ENCODE peak calls at places on chromosomes 2 and 18, in four cellular contexts. K is aorta, X is GM10248, D is NT2/D1. R is an unnamed sample.

GRCh38 chr2:9819551-9819950 is 23.7 kb upstream of the TAF1B start:
- DNase-seq in D (no peak), X (no peak), K (peak), R (no peak)

GRCh38 chr2:223760838-223761502 is 76.4 kb downstream of the AP1S3 start:
- DNase-seq in D (no peak), X (peak), K (no peak), R (peak)

GRCh38 chr2:68379184-68379708 is 14.2 kb downstream of the PLEK start:
- DNase-seq in X (peak), D (no peak), K (no peak), R (no peak)

GRCh38 chr2:43367014-43367782 is 140.8 kb upstream of the ZFP36L2 start:
- DNase-seq in K (no peak), X (no peak), D (no peak), R (no peak)

GRCh38 chr18:59837586-59837985 is 62.2 kb upstream of the PMAIP1 start:
- DNase-seq in X (peak), K (no peak), D (peak), R (peak)

GRCh38 chr2:206004004-206004693 is 81.8 kb downstream of the INO80D start:
- DNase-seq in K (no peak), X (no peak), D (peak), R (no peak)

GRCh38 chr2:222563319-222563718 is 92.6 kb downstream of the FARSB start:
- DNase-seq in K (no peak), X (no peak), D (no peak), R (no peak)

GRCh38 chr2:191675807-191676667 is 1.9 kb upstream of the NABP1 start:
- DNase-seq in D (no peak), K (no peak), X (peak), R (peak)

GRCh38 chr2:223055836-223056235 is 3.8 kb downstream of the KCNE4 start:
- DNase-seq in D (no peak), K (no peak), X (no peak), R (no peak)

GRCh38 chr2:10800163-10800562 is 12.4 kb downstream of the PDIA6 start:
- DNase-seq in K (no peak), D (no peak), X (no peak), R (no peak)

GRCh38 chr2:98009887-98010760 is 14.4 kb upstream of the TMEM131 start:
- DNase-seq in D (no peak), X (no peak), K (no peak), R (no peak)

GRCh38 chr2:172562298-172562697 is 6.4 kb downstream of the PDK1 start:
- DNase-seq in D (no peak), X (no peak), K (no peak), R (no peak)

GRCh38 chr18:44423826-44424225 is 256.9 kb upstream of the SETBP1 start:
- DNase-seq in D (peak), K (no peak), X (no peak), R (no peak)

GRCh38 chr2:205684871-205685313 is 2.6 kb downstream of the NRP2 start:
- DNase-seq in D (no peak), X (no peak), K (no peak), R (no peak)

R was measured in GM12864.